ENCODE peak calls at places on chromosomes 1 and 21, in nine cellular contexts. O, M, U, A, K, R, Y, Q and D are unnamed samples.

GRCh38 chr1:153000294-153000693 is 1.3 kb upstream of the SPRR3 start:
- DNase-seq in O (no peak), M (no peak), U (no peak), A (no peak), K (no peak), R (no peak), Y (no peak), Q (no peak), D (no peak)

GRCh38 chr1:201024251-201024998 is 911 bp upstream of the KIF21B start:
- DNase-seq in O (no peak), M (peak; percentile 62), U (no peak), A (no peak), K (no peak), R (peak; percentile 64), Y (no peak), Q (no peak), D (no peak)

GRCh38 chr1:94327001-94327685 is 89.8 kb upstream of the ARHGAP29 start:
- DNase-seq in O (no peak), M (peak; percentile 84), U (no peak), A (peak; percentile 68), K (no peak), R (no peak), Y (peak; percentile 80), Q (no peak), D (peak; percentile 72)

GRCh38 chr1:197984273-197984672 is 67.1 kb downstream of the LHX9 start:
- DNase-seq in O (no peak), M (no peak), U (no peak), A (no peak), K (no peak), R (no peak), Y (no peak), Q (no peak), D (peak; percentile 51)

GRCh38 chr1:22527122-22527521 is 36.2 kb upstream of the EPHA8 start:
- DNase-seq in O (no peak), M (no peak), U (no peak), A (no peak), K (no peak), R (no peak), Y (no peak), Q (no peak), D (peak; percentile 8)

GRCh38 chr1:3681898-3682806 is 29.8 kb downstream of the TP73 start:
- DNase-seq in O (no peak), M (no peak), U (no peak), A (no peak), K (no peak), R (no peak), Y (no peak), Q (no peak), D (no peak)

GRCh38 chr21:26842300-26842699 is 2.9 kb downstream of the ADAMTS1 start:
- DNase-seq in O (no peak), M (no peak), U (no peak), A (no peak), K (no peak), R (no peak), Y (no peak), Q (no peak), D (no peak)

GRCh38 chr21:34874689-34875513 is 174.2 kb downstream of the RUNX1 start:
- DNase-seq in O (no peak), M (no peak), U (peak; percentile 58), A (no peak), K (no peak), R (no peak), Y (no peak), Q (no peak), D (no peak)

GRCh38 chr1:17674707-17675505 is 80.2 kb upstream of the ACTL8 start:
- DNase-seq in O (no peak), M (no peak), U (no peak), A (no peak), K (no peak), R (no peak), Y (no peak), Q (no peak), D (no peak)

GRCh38 chr1:7705908-7706216 is 65.2 kb upstream of the VAMP3 start:
- DNase-seq in O (no peak), M (no peak), U (no peak), A (no peak), K (no peak), R (no peak), Y (no peak), Q (no peak), D (no peak)

GRCh38 chr1:204453141-204453772 is 41.3 kb downstream of the PIK3C2B start:
- DNase-seq in O (peak; percentile 69), M (no peak), U (peak; percentile 90), A (no peak), K (no peak), R (no peak), Y (no peak), Q (no peak), D (no peak)

GRCh38 chr1:17732475-17732874 is 22.7 kb upstream of the ACTL8 start:
- DNase-seq in O (no peak), M (no peak), U (no peak), A (no peak), K (no peak), R (no peak), Y (no peak), Q (no peak), D (peak; percentile 73)

GRCh38 chr1:24540906-24541710 is 14.8 kb upstream of the NCMAP start:
- DNase-seq in O (no peak), M (no peak), U (no peak), A (no peak), K (peak; percentile 65), R (no peak), Y (no peak), Q (peak; percentile 76), D (peak; percentile 55)

DNA sequence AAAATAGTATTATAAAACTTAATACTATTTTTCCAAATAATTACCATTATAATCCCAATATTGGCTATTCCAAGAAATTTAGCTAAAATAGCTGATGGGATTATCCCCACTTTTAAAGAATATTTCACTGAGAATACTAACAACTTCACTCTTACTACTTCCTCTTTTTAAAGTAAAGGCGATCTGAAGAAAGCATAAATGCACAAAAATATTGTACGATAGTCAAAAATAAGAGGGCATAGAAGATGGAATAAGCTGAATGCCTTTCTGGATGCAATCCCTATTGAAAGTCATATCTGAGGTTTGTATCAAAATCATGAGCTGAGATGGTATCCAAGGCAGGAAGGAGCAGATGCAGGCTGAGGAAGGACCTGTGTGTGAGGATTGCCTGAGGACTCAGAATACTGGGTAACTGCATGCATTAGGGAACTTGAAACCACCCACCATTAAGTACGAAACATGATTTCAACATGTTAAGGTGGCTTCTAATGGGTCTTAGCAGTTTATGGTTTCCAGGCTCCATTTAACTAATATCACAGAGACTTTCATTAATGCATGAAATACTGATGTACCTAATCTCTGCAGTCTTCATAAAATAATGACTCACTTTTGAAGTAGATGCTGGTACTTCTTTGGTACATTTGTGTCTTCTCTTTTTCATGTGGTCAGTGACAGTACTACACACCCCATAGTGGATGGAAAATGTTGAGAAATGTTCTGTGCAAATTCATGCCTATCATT is 29.6 kb upstream of the RGS1 start:
- DNase-seq in O (no peak), M (no peak), U (peak; percentile 78), A (no peak), K (no peak), R (no peak), Y (no peak), Q (no peak), D (no peak)
- H3K4me3 ChIP-seq in O (no peak overlapping the region), M (no peak overlapping the region), U (peak overlapping the region; percentile 41), A (no peak overlapping the region), K (no peak overlapping the region), R (no peak overlapping the region), Y (no peak overlapping the region), Q (no peak overlapping the region), D (no peak overlapping the region)

GRCh38 chr1:159010398-159010797 is 691 bp downstream of the IFI16 start:
- DNase-seq in O (no peak), M (no peak), U (no peak), A (no peak), K (no peak), R (no peak), Y (no peak), Q (no peak), D (no peak)

GRCh38 chr1:159012495-159012894 is 2.8 kb downstream of the IFI16 start:
- DNase-seq in O (peak; percentile 69), M (no peak), U (peak; percentile 90), A (peak; percentile 28), K (peak; percentile 15), R (no peak), Y (no peak), Q (peak; percentile 31), D (peak; percentile 22)

GRCh38 chr1:159014003-159014571 is 4.4 kb downstream of the IFI16 start:
- DNase-seq in O (no peak), M (no peak), U (no peak), A (no peak), K (no peak), R (no peak), Y (no peak), Q (no peak), D (no peak)

GRCh38 chr1:159009704-159010361 is at the start of gene IFI16:
- DNase-seq in O (peak; percentile 78), M (no peak), U (peak; percentile 91), A (no peak), K (peak; percentile 34), R (no peak), Y (peak; percentile 73), Q (peak; percentile 74), D (peak; percentile 97)

DNA sequence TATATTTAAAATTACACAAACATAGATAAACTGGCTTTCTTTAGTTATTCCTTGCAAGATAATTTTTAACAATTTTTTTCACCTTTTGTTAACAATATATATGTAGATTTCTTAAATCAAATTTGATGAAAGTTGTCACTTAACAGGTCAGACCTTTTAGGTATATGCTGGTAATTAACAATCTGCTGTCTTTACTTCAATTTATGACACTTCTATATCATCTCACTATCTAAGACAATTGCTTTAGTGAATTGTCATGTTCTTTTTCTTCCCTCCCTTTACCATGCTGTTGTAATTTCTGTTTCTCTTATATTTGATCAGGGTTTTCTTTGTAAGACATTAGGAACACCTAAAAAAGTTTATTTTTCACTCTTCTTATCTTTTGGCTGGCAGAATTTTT is 2.0 kb downstream of the IFI16 start:
- DNase-seq in O (no peak), M (no peak), U (no peak), A (no peak), K (no peak), R (no peak), Y (no peak), Q (no peak), D (no peak)
- H3K4me3 ChIP-seq in O (peak overlapping the region; percentile 84), M (no peak overlapping the region), U (peak overlapping the region; percentile 99), A (peak overlapping the region; percentile 48), K (no peak overlapping the region), R (peak overlapping the region; percentile 60), Y (peak overlapping the region; percentile 37), Q (no peak overlapping the region), D (no peak overlapping the region)

GRCh38 chr1:36084502-36085115 is 715 bp downstream of the TEKT2 start:
- DNase-seq in O (no peak), M (peak; percentile 65), U (no peak), A (no peak), K (peak; percentile 7), R (no peak), Y (no peak), Q (no peak), D (no peak)
- H3K4me3 ChIP-seq in O (no peak overlapping the region), M (no peak overlapping the region), U (peak overlapping the region; percentile 30), A (peak overlapping the region; percentile 18), K (peak overlapping the region; percentile 34), R (peak overlapping the region; percentile 68), Y (peak overlapping the region; percentile 27), Q (no peak overlapping the region), D (peak overlapping the region; percentile 58)

DNA sequence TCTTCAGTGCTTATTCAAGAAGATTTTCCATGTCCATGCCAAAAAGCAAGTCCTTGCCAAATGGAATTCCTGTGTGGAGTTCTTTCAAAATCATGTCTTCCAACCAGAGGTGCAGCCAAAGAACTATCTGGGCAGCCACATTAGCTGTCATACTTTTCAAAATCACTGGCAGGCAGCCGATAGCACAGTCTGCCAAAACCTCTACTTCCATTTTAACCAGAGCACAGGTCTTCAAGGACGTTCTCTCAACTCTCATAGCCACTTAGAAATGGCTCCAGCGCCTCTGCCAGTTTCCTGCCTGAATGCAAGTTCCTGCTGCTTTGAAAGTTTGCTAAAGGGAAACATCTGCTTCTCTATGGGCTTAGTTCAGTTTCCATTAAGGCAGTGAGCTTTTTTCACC is 975.7 kb upstream of the ADGRL4 start:
- DNase-seq in O (no peak), M (peak; percentile 74), U (no peak), A (no peak), K (no peak), R (no peak), Y (peak; percentile 77), Q (peak; percentile 5), D (peak; percentile 84)
- H3K4me3 ChIP-seq in O (no peak overlapping the region), M (no peak overlapping the region), U (no peak overlapping the region), A (no peak overlapping the region), K (no peak overlapping the region), R (no peak overlapping the region), Y (no peak overlapping the region), Q (no peak overlapping the region), D (no peak overlapping the region)